ENCODE peak calls at places on chromosomes 2 and 18, in eight cellular contexts. O is lung, D is iPS DF 6.9, Z is IMR-90, N is prostate gland, E is transverse colon, P is aorta, K is psoas muscle. S is an unnamed sample. For H3K36me3 and H3K4me1, the result is how much of the 10 kb centered on the place peaks cover.

GRCh38 chr2:66695211-66695735 is 260.3 kb downstream of the MEIS1 start:
- DNase-seq in O (no peak), D (no peak), Z (no peak), N (no peak), E (no peak), P (no peak), K (no peak), S (no peak)

GRCh38 chr2:188449992-188450391 is 158.3 kb downstream of the GULP1 start:
- DNase-seq in O (no peak), D (no peak), Z (no peak), N (no peak), E (no peak), P (no peak), K (no peak), S (no peak)

GRCh38 chr2:136360790-136361189 is 242.8 kb upstream of the CXCR4 start:
- DNase-seq in O (no peak), D (no peak), Z (no peak), N (no peak), E (no peak), P (no peak), K (no peak), S (no peak)

GRCh38 chr2:238513346-238513745 is 86.6 kb downstream of the ASB1 start:
- DNase-seq in O (peak), D (no peak), Z (peak), N (peak), E (no peak), P (no peak), K (no peak), S (peak)

GRCh38 chr2:45412754-45413379 is 198.2 kb downstream of the SRBD1 start:
- DNase-seq in O (no peak), D (peak), Z (peak), N (no peak), E (no peak), P (no peak), K (no peak), S (no peak)

GRCh38 chr18:11857177-11857887 is 6.1 kb downstream of the CHMP1B start:
- DNase-seq in O (no peak), D (no peak), Z (peak), N (no peak), E (peak), P (peak), K (peak), S (peak)

GRCh38 chr2:85164145-85164559 is 31.0 kb downstream of the TCF7L1 start:
- DNase-seq in O (no peak), D (no peak), Z (no peak), N (no peak), E (no peak), P (no peak), K (no peak), S (no peak)

GRCh38 chr2:100599566-100599965 is 36.8 kb downstream of the PDCL3 start:
- DNase-seq in O (no peak), D (no peak), Z (no peak), N (no peak), E (no peak), P (no peak), K (no peak), S (no peak)

GRCh38 chr2:129849559-129850160 is 129.8 kb upstream of the RAB6C start:
- DNase-seq in O (no peak), D (no peak), Z (peak), N (no peak), E (no peak), P (no peak), K (no peak), S (no peak)

GRCh38 chr2:170255971-170256370 is 78.0 kb downstream of the MYO3B start:
- DNase-seq in O (no peak), D (no peak), Z (peak), N (no peak), E (no peak), P (no peak), K (no peak), S (no peak)

GRCh38 chr2:203225423-203226039 is 13.3 kb upstream of the CYP20A1 start:
- DNase-seq in O (no peak), D (no peak), Z (peak), N (no peak), E (no peak), P (no peak), K (no peak), S (peak)

GRCh38 chr18:48290162-48290926 is 118.8 kb downstream of the ZBTB7C start:
- DNase-seq in O (peak), D (no peak), Z (no peak), N (no peak), E (no peak), P (no peak), K (no peak), S (no peak)

GRCh38 chr2:227033471-227034148 is 130.4 kb downstream of the COL4A4 start:
- DNase-seq in O (no peak), D (peak), Z (peak), N (peak), E (peak), P (peak), K (peak), S (peak)

GRCh38 chr2:158998486-158999248 is 30.2 kb downstream of the TANC1 start:
- DNase-seq in O (no peak), D (no peak), Z (peak), N (no peak), E (no peak), P (peak), K (no peak), S (peak)

GRCh38 chr18:31199190-31199769 is 36.6 kb upstream of the DSC1 start:
- DNase-seq in O (no peak), D (no peak), Z (no peak), N (peak), E (no peak), P (no peak), K (no peak), S (no peak)

GRCh38 chr2:107412209-107412904 is 414.3 kb upstream of the RGPD4 start:
- DNase-seq in O (no peak), D (no peak), Z (no peak), N (no peak), E (no peak), P (no peak), K (peak), S (no peak)

GRCh38 chr2:2229898-2230817 is 100.9 kb downstream of the MYT1L start:
- DNase-seq in O (no peak), D (no peak), Z (no peak), N (no peak), E (no peak), P (no peak), K (no peak), S (no peak)

GRCh38 chr2:183996825-183997823 is 601.2 kb upstream of the ZNF804A start:
- DNase-seq in O (no peak), D (no peak), Z (no peak), N (peak), E (no peak), P (no peak), K (no peak), S (no peak)

GRCh38 chr18:79784071-79784913 is 13.4 kb upstream of the KCNG2 start:
- DNase-seq in O (no peak), D (no peak), Z (no peak), N (no peak), E (no peak), P (peak), K (no peak), S (no peak)

GRCh38 chr2:132564065-132564464 is 105.9 kb downstream of the LYPD1 start:
- DNase-seq in O (no peak), D (no peak), Z (no peak), N (no peak), E (no peak), P (no peak), K (no peak), S (no peak)

GRCh38 chr2:225894240-225894980 is 494.9 kb downstream of the NYAP2 start:
- DNase-seq in O (no peak), D (no peak), Z (peak), N (no peak), E (no peak), P (no peak), K (no peak), S (no peak)

GRCh38 chr2:126866451-126866850 is 32.2 kb upstream of the TEX51 start:
- DNase-seq in O (peak), D (no peak), Z (no peak), N (no peak), E (no peak), P (no peak), K (no peak), S (no peak)

GRCh38 chr2:85611705-85612587 is at the start of gene C2orf68:
- DNase-seq in O (peak), D (peak), Z (peak), N (peak), E (peak), P (peak), K (peak), S (peak)

GRCh38 chr2:6083131-6083530 is 390.9 kb downstream of the SOX11 start:
- DNase-seq in O (no peak), D (no peak), Z (no peak), N (no peak), E (no peak), P (no peak), K (no peak), S (no peak)

GRCh38 chr2:219687266-219687665 is 59.8 kb downstream of the SLC4A3 start:
- DNase-seq in O (no peak), D (no peak), Z (peak), N (no peak), E (no peak), P (no peak), K (no peak), S (no peak)

GRCh38 chr18:2222270-2223185 is 348.8 kb downstream of the METTL4 start:
- DNase-seq in O (no peak), D (no peak), Z (no peak), N (no peak), E (peak), P (no peak), K (no peak), S (no peak)

GRCh38 chr2:205754924-205755321 is 72.6 kb downstream of the NRP2 start:
- DNase-seq in O (no peak), D (no peak), Z (peak), N (no peak), E (peak), P (no peak), K (no peak), S (peak)

GRCh38 chr2:63977904-63978303 is 41.3 kb downstream of the VPS54 start:
- DNase-seq in O (no peak), D (no peak), Z (no peak), N (no peak), E (no peak), P (no peak), K (no peak), S (no peak)
- H3K36me3 ChIP-seq in O (under half), D (under half), Z (under half), N (under half), E (under half), P (under half), K (under half), S (under half)

GRCh38 chr18:13377496-13377895 is 158.9 kb downstream of the LDLRAD4 start:
- DNase-seq in O (no peak), D (no peak), Z (peak), N (no peak), E (no peak), P (no peak), K (no peak), S (no peak)
- H3K4me1 ChIP-seq in O (under half), D (under half), Z (under half), N (under half), E (under half), P (under half), K (half or more), S (under half)

GRCh38 chr2:11214770-11215169 is 59.5 kb downstream of the SLC66A3 start:
- DNase-seq in O (no peak), D (no peak), Z (no peak), N (no peak), E (no peak), P (no peak), K (no peak), S (no peak)

GRCh38 chr2:11215407-11215806 is 60.1 kb downstream of the SLC66A3 start:
- DNase-seq in O (no peak), D (no peak), Z (no peak), N (no peak), E (no peak), P (no peak), K (no peak), S (no peak)

GRCh38 chr2:11212645-11213044 is 57.4 kb downstream of the SLC66A3 start:
- DNase-seq in O (no peak), D (no peak), Z (no peak), N (no peak), E (no peak), P (no peak), K (no peak), S (no peak)

GRCh38 chr2:11213090-11213638 is 57.9 kb downstream of the SLC66A3 start:
- DNase-seq in O (no peak), D (no peak), Z (peak), N (no peak), E (no peak), P (no peak), K (no peak), S (no peak)

GRCh38 chr2:11213975-11214374 is 58.7 kb downstream of the SLC66A3 start:
- DNase-seq in O (no peak), D (no peak), Z (no peak), N (no peak), E (no peak), P (no peak), K (no peak), S (no peak)
- H3K36me3 ChIP-seq in O (under half), D (under half), Z (under half), N (under half), E (under half), P (under half), K (under half), S (under half)

GRCh38 chr2:46874236-46874929 is 41.2 kb downstream of the MCFD2 start:
- DNase-seq in O (no peak), D (no peak), Z (peak), N (no peak), E (no peak), P (no peak), K (no peak), S (no peak)
- H3K4me1 ChIP-seq in O (under half), D (under half), Z (under half), N (under half), E (under half), P (under half), K (under half), S (under half)

DNA sequence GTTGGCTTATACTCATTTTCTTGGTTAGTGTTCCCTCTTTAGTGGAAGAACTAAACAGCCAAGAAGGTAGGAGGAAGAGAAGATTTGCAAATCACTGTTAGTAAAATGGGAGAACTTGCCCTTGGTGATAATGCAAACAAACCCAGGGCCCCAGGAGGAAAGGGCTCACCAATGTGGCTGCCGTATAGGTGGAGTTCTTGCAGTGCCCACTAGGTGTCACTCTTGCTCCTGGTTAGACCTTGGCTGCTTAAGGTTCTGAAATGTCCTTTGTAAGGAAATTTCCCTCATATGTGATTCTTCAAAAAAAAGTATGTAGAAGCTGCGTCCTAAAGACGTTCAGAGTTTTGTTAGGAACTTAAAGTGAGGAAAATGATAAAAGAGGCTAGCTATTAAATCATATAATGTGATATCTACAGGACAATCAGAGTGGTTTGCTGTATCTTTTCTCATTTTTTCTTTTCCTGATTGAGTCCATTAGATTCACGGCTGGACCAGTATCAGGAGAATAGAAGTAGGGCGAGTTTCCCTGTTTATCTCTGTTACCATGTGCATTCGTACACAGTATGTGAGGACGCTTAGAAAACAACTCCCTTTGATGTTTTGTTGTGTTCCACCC is 48.6 kb downstream of the RPIA start:
- DNase-seq in O (peak), D (peak), Z (peak), N (peak), E (peak), P (peak), K (peak), S (peak)
- H3K36me3 ChIP-seq in O (under half), D (under half), Z (under half), N (under half), E (under half), P (under half), K (under half), S (under half)